ENCODE peak calls at places on chromosomes 7 and 10, in eight cellular contexts. H is T-cell; B is sciatic nerve; X is NCI-H1092 treated with DMSO at 0.1 percent for 48 hours; F is NCI-H2171 treated with DMSO at 0.1 percent for 48 hours; I is stimulated activated CD8-positive, alpha-beta memory T cell treated with anti-CD3 and anti-CD28 coated beads, Interleukin-2, amount 100 ng/mL, for 1 hour; G is MV-4-11; V is ELR. L is an unnamed sample.

GRCh38 chr10:73894245-73894971 is 16.5 kb upstream of the PLAU start:
- DNase-seq in H (no peak), B (no peak), X (no peak), F (no peak), I (no peak), G (peak), V (peak), L (no peak)

GRCh38 chr10:66928000-66928770 is 2.3 kb downstream of the LRRTM3 start:
- DNase-seq in H (no peak), B (peak), X (peak), F (no peak), I (no peak), G (no peak), V (peak), L (no peak)

GRCh38 chr7:151248191-151249033 is at the start of gene SMARCD3:
- DNase-seq in H (peak), B (peak), X (peak), F (peak), I (no peak), G (no peak), V (peak), L (no peak)

GRCh38 chr7:77456711-77457110 is 40.6 kb upstream of the GSAP start:
- DNase-seq in H (no peak), B (no peak), X (no peak), F (no peak), I (no peak), G (no peak), V (no peak), L (no peak)

GRCh38 chr10:113891476-113891875 is 37.0 kb downstream of the NHLRC2 start:
- DNase-seq in H (no peak), B (no peak), X (no peak), F (no peak), I (no peak), G (no peak), V (no peak), L (no peak)

GRCh38 chr10:116947838-116948529 is 57.0 kb downstream of the SHTN1 start:
- DNase-seq in H (no peak), B (no peak), X (no peak), F (no peak), I (no peak), G (peak), V (peak), L (no peak)

GRCh38 chr7:149855368-149856305 is 17.5 kb downstream of the ZNF862 start:
- DNase-seq in H (no peak), B (peak), X (peak), F (peak), I (no peak), G (no peak), V (peak), L (no peak)

GRCh38 chr7:29405891-29406290 is 157.7 kb upstream of the PRR15 start:
- DNase-seq in H (no peak), B (no peak), X (no peak), F (no peak), I (no peak), G (no peak), V (no peak), L (no peak)

GRCh38 chr7:138129551-138130165 is 53.4 kb downstream of the AKR1D1 start:
- DNase-seq in H (no peak), B (no peak), X (no peak), F (no peak), I (no peak), G (no peak), V (no peak), L (no peak)

GRCh38 chr7:116093516-116094301 is 63.1 kb upstream of the TFEC start:
- DNase-seq in H (no peak), B (no peak), X (no peak), F (no peak), I (no peak), G (no peak), V (no peak), L (no peak)

GRCh38 chr7:91953618-91954017 is 13.0 kb downstream of the AKAP9 start:
- DNase-seq in H (no peak), B (no peak), X (no peak), F (no peak), I (no peak), G (no peak), V (peak), L (no peak)

GRCh38 chr10:93745411-93746065 is 12.2 kb upstream of the LGI1 start:
- DNase-seq in H (no peak), B (no peak), X (no peak), F (no peak), I (no peak), G (peak), V (peak), L (no peak)

GRCh38 chr10:97974526-97975525 is 55.6 kb downstream of the CRTAC1 start:
- DNase-seq in H (no peak), B (no peak), X (no peak), F (no peak), I (no peak), G (no peak), V (no peak), L (no peak)

GRCh38 chr10:11293332-11293731 is 275.7 kb downstream of the CELF2 start:
- DNase-seq in H (no peak), B (no peak), X (no peak), F (no peak), I (no peak), G (no peak), V (no peak), L (no peak)